ENCODE peak calls at places on chromosomes 3 and 15, in eight cellular contexts. T is A549; L is naive thymus-derived CD4-positive, alpha-beta T cell; Y is neuronal stem cell; Z is left ventricle myocardium inferior; X is NT2/D1; K is RWPE2; Q is cardiac muscle cell. R is an unnamed sample. For H3K9me3, the result is how much of the 10 kb centered on the place peaks cover.

GRCh38 chr15:82056900-82057825 is 11.3 kb upstream of the MEX3B start:
- DNase-seq in Y (no peak), T (no peak), K (no peak), Z (no peak), Q (no peak), L (no peak), X (no peak), R (no peak)

GRCh38 chr3:34583451-34583850 is 785.0 kb downstream of the PDCD6IP start:
- DNase-seq in K (no peak), L (no peak), Y (no peak), Z (no peak), T (no peak), Q (no peak), X (no peak), R (no peak)

GRCh38 chr3:9769426-9770275 is at the start of gene CAMK1:
- DNase-seq in Y (peak), Q (peak), T (peak), X (no peak), K (no peak), Z (peak), L (peak), R (peak)

GRCh38 chr15:39195988-39196486 is 384.8 kb upstream of the THBS1 start:
- DNase-seq in T (peak), K (peak), L (no peak), X (no peak), Q (no peak), Y (no peak), Z (no peak), R (no peak)

GRCh38 chr3:22724439-22724838 is 478.7 kb upstream of the UBE2E2 start:
- DNase-seq in Z (no peak), L (no peak), K (no peak), Q (no peak), Y (no peak), T (no peak), X (no peak), R (no peak)

GRCh38 chr15:31325432-31325975 is 1.1 kb upstream of the KLF13 start:
- DNase-seq in Z (peak), X (no peak), T (no peak), Q (peak), K (peak), Y (no peak), L (no peak), R (peak)

GRCh38 chr3:186616299-186616617 is 3.4 kb downstream of the AHSG start:
- DNase-seq in Y (no peak), K (no peak), Z (no peak), X (no peak), Q (no peak), L (no peak), T (no peak), R (no peak)

GRCh38 chr15:59222906-59223579 is 16.4 kb downstream of the LDHAL6B start:
- DNase-seq in Y (no peak), K (peak), L (no peak), Z (no peak), X (no peak), Q (no peak), T (no peak), R (no peak)

GRCh38 chr3:78337801-78338211 is 1297.9 kb downstream of the ROBO2 start:
- DNase-seq in Y (no peak), K (no peak), Z (no peak), L (no peak), T (no peak), X (no peak), Q (no peak), R (no peak)

GRCh38 chr3:31544634-31545033 is 11.9 kb downstream of the STT3B start:
- DNase-seq in X (no peak), Z (peak), L (no peak), K (no peak), T (peak), Q (peak), Y (no peak), R (no peak)

GRCh38 chr3:39435006-39435748 is 28.7 kb downstream of the RPSA start:
- DNase-seq in K (no peak), Y (no peak), X (no peak), Q (no peak), T (no peak), Z (no peak), L (no peak), R (no peak)

GRCh38 chr15:89654847-89655805 is at the start of gene KIF7:
- DNase-seq in K (peak), X (peak), T (peak), Z (no peak), Q (peak), Y (peak), L (no peak), R (no peak)

GRCh38 chr3:126731044-126731443 is 27.0 kb downstream of the CHCHD6 start:
- DNase-seq in T (no peak), L (no peak), Q (no peak), X (no peak), Y (no peak), Z (no peak), K (no peak), R (no peak)

GRCh38 chr3:51559266-51559907 is 20.9 kb downstream of the RAD54L2 start:
- DNase-seq in X (no peak), T (no peak), Q (no peak), L (no peak), K (no peak), Y (no peak), Z (no peak), R (no peak)

GRCh38 chr3:148255981-148256969 is 441.4 kb upstream of the AGTR1 start:
- DNase-seq in K (no peak), L (no peak), Z (no peak), Q (no peak), X (no peak), T (no peak), Y (peak), R (no peak)

GRCh38 chr15:101807345-101807945 is 4.1 kb downstream of the OR4F6 start:
- DNase-seq in X (no peak), K (no peak), Q (no peak), Y (no peak), L (no peak), Z (no peak), T (no peak), R (no peak)

DNA sequence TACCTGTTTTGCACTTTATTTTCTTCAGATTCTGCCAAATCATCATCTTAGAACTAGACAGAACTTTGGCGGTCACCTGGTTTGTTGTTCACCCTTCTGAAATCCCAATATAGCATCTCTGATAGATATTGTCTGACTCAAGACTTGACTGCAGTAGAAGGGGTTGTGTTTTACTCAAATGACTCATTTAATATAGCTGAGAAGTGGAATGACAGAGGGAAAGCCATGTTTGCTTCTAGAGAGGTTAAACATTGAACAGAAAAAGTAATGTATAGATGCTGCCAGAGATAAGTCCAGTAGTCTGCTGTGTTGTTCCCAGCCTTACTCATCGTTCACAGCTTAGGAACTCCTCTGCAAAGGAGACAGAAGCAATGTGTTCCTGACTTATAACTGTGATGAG is 402.0 kb downstream of the AGBL1 start:
- DNase-seq in T (no peak), K (no peak), X (no peak), L (no peak), Z (no peak), Y (no peak), Q (no peak), R (no peak)
- H3K9me3 ChIP-seq in T (under half), K (under half), X (under half), L (under half), Z (under half), Y (under half), Q (under half), R (under half)

GRCh38 chr3:58469096-58469495 is 22.8 kb upstream of the KCTD6 start:
- DNase-seq in Y (no peak), K (no peak), T (no peak), X (no peak), Z (no peak), Q (peak), L (no peak), R (no peak)

GRCh38 chr3:58473275-58473674 is 18.6 kb upstream of the KCTD6 start:
- DNase-seq in K (no peak), T (no peak), Q (no peak), L (no peak), X (no peak), Y (no peak), Z (no peak), R (no peak)

GRCh38 chr3:58471025-58471887 is 20.6 kb upstream of the KCTD6 start:
- DNase-seq in X (no peak), Z (no peak), K (peak), Y (no peak), Q (peak), T (peak), L (no peak), R (no peak)

GRCh38 chr3:58466899-58467563 is 24.9 kb upstream of the KCTD6 start:
- DNase-seq in Q (no peak), Y (no peak), X (no peak), K (no peak), T (no peak), Z (no peak), L (no peak), R (no peak)

DNA sequence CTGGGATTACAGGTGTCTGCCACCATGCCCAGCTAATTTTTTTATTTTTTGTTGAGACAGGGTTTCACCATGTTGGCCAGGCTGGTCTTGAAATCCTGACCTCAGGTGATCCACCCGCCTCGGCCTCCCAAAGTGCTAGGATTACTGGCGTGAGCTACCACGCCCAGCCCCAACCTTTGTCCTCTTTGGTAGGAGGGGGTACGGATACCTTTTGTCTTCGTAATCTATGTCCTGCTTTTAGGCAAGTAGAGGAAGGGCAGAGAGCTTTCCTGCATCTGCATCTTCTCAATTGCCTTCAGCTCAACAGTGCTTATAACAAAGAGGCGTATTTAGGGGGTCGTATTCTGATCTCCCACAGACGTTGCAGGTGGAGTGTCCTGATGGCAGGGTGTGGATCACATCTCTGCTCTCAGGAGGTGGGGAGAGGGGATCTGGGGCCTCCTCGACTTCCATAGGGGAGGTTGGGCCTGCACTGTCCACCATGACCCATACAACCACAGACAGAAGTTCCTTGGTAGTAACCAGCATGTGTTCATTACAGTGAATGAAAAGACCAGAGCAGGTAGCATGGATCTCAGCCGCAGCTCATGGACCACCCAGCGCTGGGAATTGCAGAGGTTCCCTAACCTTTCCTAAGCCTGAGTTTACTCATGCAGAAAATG is 21.4 kb upstream of the KCTD6 start:
- DNase-seq in Z (no peak), Q (no peak), Y (no peak), X (no peak), K (no peak), T (no peak), L (no peak), R (no peak)
- H3K9me3 ChIP-seq in Z (under half), Q (under half), Y (under half), X (under half), K (under half), T (under half), L (under half), R (under half)

DNA sequence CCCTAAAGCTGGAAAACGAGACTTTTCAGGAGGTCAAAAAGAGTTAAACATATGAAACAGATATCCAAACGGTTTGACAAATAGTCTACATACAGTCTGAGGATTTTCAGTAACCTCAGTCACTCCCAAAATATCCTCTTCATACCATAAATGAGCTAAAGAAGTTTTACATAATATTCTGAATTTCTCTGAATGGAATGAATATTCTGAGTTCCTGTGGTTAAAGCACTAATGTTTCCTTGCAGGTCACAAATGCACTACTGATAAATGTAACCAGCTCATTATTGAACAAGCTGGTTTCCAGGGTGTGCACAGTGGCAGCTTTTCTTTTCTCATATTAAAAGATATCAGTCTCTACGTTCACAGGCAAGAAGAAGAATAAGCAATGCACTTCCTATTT is 137.4 kb upstream of the POU1F1 start:
- DNase-seq in X (no peak), T (no peak), K (no peak), Y (no peak), Z (no peak), L (no peak), Q (no peak), R (no peak)
- H3K9me3 ChIP-seq in X (under half), T (under half), K (under half), Y (under half), Z (under half), L (under half), Q (under half), R (under half)

GRCh38 chr15:87949934-87950298 is 306.6 kb downstream of the NTRK3 start:
- DNase-seq in K (no peak), L (no peak), Y (no peak), Z (no peak), Q (peak), T (no peak), X (no peak), R (no peak)
- H3K9me3 ChIP-seq in K (under half), L (under half), Y (under half), Z (under half), Q (under half), T (under half), X (under half), R (under half)

GRCh38 chr15:24898715-24899278 is 56.0 kb upstream of the SNRPN start:
- DNase-seq in X (peak), L (no peak), K (no peak), T (no peak), Q (peak), Z (no peak), Y (peak), R (no peak)
- H3K9me3 ChIP-seq in X (under half), L (under half), K (under half), T (under half), Q (under half), Z (under half), Y (under half), R (under half)

R was measured in T-helper 17 cell.